ENCODE peak calls at places on chromosomes 3 and 15, in seven cellular contexts. I is progenitor cell of endocrine pancreas, E is cardiac fibroblast, P is heart left ventricle, N is endothelial cell, M is brain microvascular endothelial cell, B is IMR-90. Z is an unnamed sample.

GRCh38 chr15:88139936-88140335 is 116.6 kb downstream of the NTRK3 start:
- DNase-seq in I (no peak), E (no peak), P (no peak), N (peak), M (no peak), B (no peak), Z (peak)

GRCh38 chr3:149385617-149386298 is 8.3 kb upstream of the TM4SF1 start:
- DNase-seq in I (no peak), E (no peak), P (no peak), N (no peak), M (no peak), B (no peak), Z (no peak)

GRCh38 chr3:121483290-121483689 is 62.5 kb downstream of the POLQ start:
- DNase-seq in I (no peak), E (peak), P (no peak), N (no peak), M (no peak), B (peak), Z (peak)

GRCh38 chr15:52228928-52229327 is 37.7 kb upstream of the GNB5 start:
- DNase-seq in I (no peak), E (no peak), P (no peak), N (no peak), M (no peak), B (no peak), Z (no peak)

GRCh38 chr3:23198801-23199200 is 4.3 kb upstream of the UBE2E2 start:
- DNase-seq in I (no peak), E (peak), P (no peak), N (no peak), M (no peak), B (peak), Z (peak)

GRCh38 chr15:33098082-33099058 is 96.1 kb downstream of the FMN1 start:
- DNase-seq in I (no peak), E (peak), P (no peak), N (no peak), M (peak), B (peak), Z (peak)

GRCh38 chr15:41870689-41871081 is 23.2 kb downstream of the SPTBN5 start:
- DNase-seq in I (no peak), E (peak), P (no peak), N (no peak), M (peak), B (peak), Z (peak)

GRCh38 chr15:86327230-86327865 is 247.7 kb downstream of the AGBL1 start:
- DNase-seq in I (no peak), E (no peak), P (no peak), N (no peak), M (no peak), B (no peak), Z (no peak)

GRCh38 chr15:61115679-61116078 is 113.4 kb downstream of the RORA start:
- DNase-seq in I (no peak), E (no peak), P (no peak), N (no peak), M (peak), B (peak), Z (no peak)

GRCh38 chr3:129934234-129935123 is 40.0 kb upstream of the TRH start:
- DNase-seq in I (peak), E (peak), P (no peak), N (peak), M (peak), B (peak), Z (peak)

GRCh38 chr15:83207622-83208356 is at the start of gene HDGFL3:
- DNase-seq in I (peak), E (peak), P (peak), N (peak), M (peak), B (peak), Z (peak)

GRCh38 chr3:45789235-45789812 is 7.0 kb downstream of the SLC6A20 start:
- DNase-seq in I (no peak), E (no peak), P (no peak), N (no peak), M (no peak), B (no peak), Z (no peak)

GRCh38 chr3:97793415-97794019 is 28.3 kb upstream of the CRYBG3 start:
- DNase-seq in I (no peak), E (peak), P (peak), N (no peak), M (peak), B (peak), Z (peak)

GRCh38 chr15:80444680-80445251 is 40.6 kb downstream of the ARNT2 start:
- DNase-seq in I (no peak), E (no peak), P (no peak), N (no peak), M (no peak), B (no peak), Z (no peak)
- TF ChIP-seq CTCF in I (no peak), E (no peak), P (no peak), N (no peak), M (no peak), B (no peak), Z (no peak)

GRCh38 chr3:71456155-71456554 is 127.4 kb downstream of the FOXP1 start:
- DNase-seq in I (no peak), E (no peak), P (no peak), N (no peak), M (no peak), B (peak), Z (peak)
- TF ChIP-seq CTCF in I (no peak), E (no peak), P (no peak), N (no peak), M (peak), B (no peak), Z (peak)

GRCh38 chr15:46956456-46956855 is 760.8 kb upstream of the SEMA6D start:
- DNase-seq in I (no peak), E (no peak), P (peak), N (no peak), M (no peak), B (no peak), Z (no peak)
- TF ChIP-seq CTCF in I (no peak), E (no peak), P (no peak), N (no peak), M (no peak), B (no peak), Z (no peak)

GRCh38 chr3:126124148-126124868 is 40.4 kb upstream of the SLC41A3 start:
- DNase-seq in I (no peak), E (no peak), P (no peak), N (peak), M (no peak), B (no peak), Z (no peak)
- TF ChIP-seq CTCF in I (no peak), E (no peak), P (no peak), N (no peak), M (no peak), B (no peak), Z (no peak)

GRCh38 chr3:83926291-83926690 is 1032.5 kb upstream of the CADM2 start:
- DNase-seq in I (no peak), E (no peak), P (no peak), N (no peak), M (no peak), B (no peak), Z (no peak)

GRCh38 chr3:83928903-83929302 is 1029.9 kb upstream of the CADM2 start:
- DNase-seq in I (no peak), E (no peak), P (no peak), N (no peak), M (no peak), B (no peak), Z (no peak)

GRCh38 chr3:83928391-83928790 is 1030.4 kb upstream of the CADM2 start:
- DNase-seq in I (no peak), E (no peak), P (no peak), N (peak), M (no peak), B (no peak), Z (no peak)
- TF ChIP-seq CTCF in I (peak), E (no peak), P (no peak), N (peak), M (peak), B (no peak), Z (no peak)

DNA sequence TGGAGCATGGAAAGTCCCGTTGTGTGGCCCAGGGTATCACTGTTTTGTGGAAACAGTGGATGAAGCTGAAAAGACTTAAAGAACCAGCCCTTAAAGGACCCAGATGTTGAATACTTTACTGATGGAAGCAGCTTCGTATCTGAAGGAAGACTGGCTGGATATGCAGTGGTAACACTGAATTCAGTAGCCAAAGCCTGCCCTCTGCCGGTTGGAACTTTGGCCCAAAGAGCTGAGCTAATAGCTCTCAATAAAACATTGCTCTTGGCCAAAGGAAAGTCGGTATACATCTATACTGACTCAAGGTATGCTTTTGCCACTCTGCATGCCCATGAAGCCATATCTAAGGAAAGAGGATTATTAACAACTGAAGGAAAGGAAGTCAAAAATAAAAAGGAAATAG is 885.4 kb downstream of the PDCD6IP start:
- DNase-seq in I (peak), E (peak), P (peak), N (peak), M (peak), B (peak), Z (peak)
- TF ChIP-seq CTCF in I (peak), E (peak), P (peak), N (peak), M (peak), B (peak), Z (peak)

GRCh38 chr3:104604326-104605010 is 762.2 kb upstream of the ALCAM start:
- DNase-seq in I (no peak), E (peak), P (no peak), N (no peak), M (peak), B (peak), Z (peak)
- TF ChIP-seq CTCF in I (peak), E (peak), P (no peak), N (no peak), M (peak), B (peak), Z (peak)

Z was measured in fibroblast of the aortic adventitia.